ENCODE peak calls at places on chromosomes 13 and 19, in six cellular contexts. G is fibroblast of the aortic adventitia, F is astrocyte, E is bronchial epithelial cell, R is HCT116, D is AG09309. N is an unnamed sample.

GRCh38 chr13:75636339-75637095 is 387 bp downstream of the LMO7 start:
- DNase-seq in E (peak; percentile 11), D (no peak), F (no peak), G (peak; percentile 51), R (no peak), N (no peak)

GRCh38 chr13:44591316-44591715 is 15.2 kb upstream of the TSC22D1 start:
- DNase-seq in G (no peak), F (no peak), D (no peak), E (no peak), R (no peak), N (no peak)

GRCh38 chr19:13430790-13431582 is 75.3 kb downstream of the CACNA1A start:
- DNase-seq in E (peak; percentile 37), D (no peak), G (peak; percentile 51), R (peak; percentile 51), F (peak; percentile 7), N (no peak)

GRCh38 chr13:97753942-97754670 is 199.4 kb upstream of the IPO5 start:
- DNase-seq in D (no peak), E (no peak), F (no peak), G (no peak), R (no peak), N (no peak)

GRCh38 chr13:71285700-71286099 is 581.3 kb downstream of the DACH1 start:
- DNase-seq in F (no peak), E (no peak), D (no peak), R (no peak), G (no peak), N (no peak)

GRCh38 chr13:27920677-27921420 is 1.0 kb downstream of the PDX1 start:
- DNase-seq in R (no peak), G (peak; percentile 13), F (no peak), E (no peak), D (no peak), N (no peak)

GRCh38 chr13:107900775-107901174 is 314.6 kb downstream of the LIG4 start:
- DNase-seq in G (peak; percentile 4), E (no peak), F (peak; percentile 60), R (no peak), D (no peak), N (no peak)

GRCh38 chr13:64556391-64556790 is 2673.7 kb downstream of the PCDH9 start:
- DNase-seq in R (no peak), D (no peak), E (no peak), G (peak; percentile 21), F (peak; percentile 59), N (peak; percentile 55)

GRCh38 chr19:15280915-15281683 is 48.9 kb upstream of the EPHX3 start:
- DNase-seq in D (peak; percentile 54), E (peak; percentile 67), R (no peak), F (peak; percentile 81), G (peak; percentile 86), N (no peak)

GRCh38 chr19:6868341-6868740 is 19.0 kb upstream of the ADGRE1 start:
- DNase-seq in F (no peak), G (no peak), D (no peak), R (no peak), E (no peak), N (no peak)

GRCh38 chr13:114140909-114141255 is 8.5 kb upstream of the RASA3 start:
- DNase-seq in D (no peak), F (no peak), E (no peak), G (no peak), R (no peak), N (no peak)

GRCh38 chr19:58128041-58128685 is 22.4 kb downstream of the ZNF329 start:
- DNase-seq in E (no peak), R (no peak), G (no peak), F (no peak), D (no peak), N (no peak)

GRCh38 chr19:4083677-4084546 is 17.2 kb upstream of the ZBTB7A start:
- DNase-seq in F (no peak), D (no peak), E (no peak), R (no peak), G (no peak), N (no peak)

GRCh38 chr19:41744850-41745249 is 10.5 kb upstream of the CEACAM6 start:
- DNase-seq in E (no peak), G (no peak), R (no peak), F (no peak), D (no peak), N (no peak)
- H3K4me3 ChIP-seq in E (no peak overlapping the region), G (no peak overlapping the region), R (no peak overlapping the region), F (no peak overlapping the region), D (no peak overlapping the region), N (no peak overlapping the region)

GRCh38 chr13:22235950-22236290 is 565.0 kb downstream of the FGF9 start:
- DNase-seq in F (no peak), R (no peak), E (no peak), D (no peak), G (no peak), N (no peak)
- TF ChIP-seq CTCF in F (no peak), R (no peak), E (no peak), D (no peak), G (no peak), N (no peak)

GRCh38 chr19:40465781-40466218 is 255 bp upstream of the BLVRB start:
- DNase-seq in R (peak; percentile 98), G (peak; percentile 99), F (peak; percentile 92), D (peak; percentile 97), E (peak; percentile 97), N (peak; percentile 93)

GRCh38 chr19:40465025-40465780 is at the start of gene BLVRB:
- DNase-seq in E (peak; percentile 58), F (peak; percentile 82), G (peak; percentile 82), D (peak; percentile 86), R (no peak), N (peak; percentile 53)

GRCh38 chr19:40466219-40467006 is at the start of gene SPTBN4:
- DNase-seq in R (no peak), F (no peak), D (no peak), E (no peak), G (no peak), N (no peak)

GRCh38 chr19:40461669-40462221 is 3.8 kb downstream of the BLVRB start:
- DNase-seq in R (no peak), E (no peak), D (no peak), F (no peak), G (no peak), N (no peak)

DNA sequence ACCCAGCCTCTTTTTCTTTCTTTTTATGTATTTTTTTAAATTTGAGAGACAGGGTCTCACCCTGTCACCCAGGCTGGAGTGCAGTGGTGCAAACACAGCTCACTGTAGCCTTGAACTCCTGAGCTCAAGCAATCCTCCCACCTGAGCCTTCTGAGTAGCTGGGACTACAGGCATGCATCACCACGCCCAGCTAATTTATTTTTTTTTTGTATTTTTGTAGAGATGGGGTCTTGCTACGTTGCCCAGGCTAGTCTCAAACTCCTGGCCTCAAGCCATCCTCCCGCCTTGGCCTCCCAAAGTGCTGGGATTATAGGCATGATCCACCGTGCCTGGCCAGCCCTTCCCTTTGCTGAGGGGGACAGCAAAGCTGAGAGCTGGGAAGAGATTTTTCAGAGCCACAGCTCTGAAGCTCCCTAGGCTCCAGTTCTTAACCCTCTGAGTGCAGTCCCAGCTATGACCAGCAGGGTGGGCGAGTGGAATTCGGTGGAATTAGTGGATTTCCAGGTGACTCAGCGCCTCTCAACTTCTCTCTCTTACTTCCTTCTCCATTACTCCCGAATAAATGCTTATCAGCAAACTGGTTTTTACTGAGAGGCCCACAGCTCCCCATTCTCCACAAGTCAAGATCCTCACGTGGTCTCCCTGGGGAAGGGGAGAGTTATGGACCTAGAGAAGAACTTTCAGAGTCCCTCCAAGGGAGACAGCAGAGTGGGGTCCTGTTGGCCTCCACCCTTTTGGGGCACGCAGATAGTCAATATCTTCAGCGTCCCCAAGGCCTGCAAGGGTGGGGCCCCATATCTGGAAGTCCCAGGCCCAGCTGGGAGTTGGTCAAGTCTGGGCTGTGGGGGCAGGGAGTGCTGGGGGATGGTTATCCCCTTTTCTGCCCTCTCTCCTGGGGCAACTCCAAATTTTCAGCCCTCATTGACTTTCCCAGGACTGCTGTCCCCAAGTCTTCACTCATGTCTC is 1.2 kb downstream of the BLVRB start:
- DNase-seq in F (peak; percentile 78), G (peak; percentile 95), E (peak; percentile 89), D (peak; percentile 73), R (peak; percentile 85), N (peak; percentile 47)
- H3K4me3 ChIP-seq in F (peak overlapping the region; percentile 54), G (peak overlapping the region; percentile 91), E (peak overlapping the region; percentile 81), D (peak overlapping the region; percentile 61), R (peak overlapping the region; percentile 93), N (peak overlapping the region; percentile 81)

GRCh38 chr19:3062165-3063105 is at the start of gene TLE5:
- DNase-seq in G (no peak), D (no peak), E (no peak), F (no peak), R (no peak), N (no peak)
- TF ChIP-seq CTCF in G (no peak), D (no peak), E (no peak), F (no peak), R (no peak), N (no peak)

GRCh38 chr19:3025516-3025890 is 3.6 kb downstream of the TLE2 start:
- DNase-seq in F (no peak), R (no peak), D (no peak), E (no peak), G (no peak), N (no peak)
- H3K4me3 ChIP-seq in F (no peak overlapping the region), R (no peak overlapping the region), D (no peak overlapping the region), E (no peak overlapping the region), G (no peak overlapping the region), N (no peak overlapping the region)